ENCODE peak calls at places on chromosomes 13 and 19, in ten cellular contexts. One of them, this sample, is unnamed.

GRCh38 chr19:1856345-1856697 is 7.1 kb downstream of the KLF16 start:
- DNase-seq in tibial nerve: no peak
- DNase-seq in OCI-LY7: peak
- DNase-seq in pancreas: no peak
- DNase-seq in HFF-Myc: no peak
- DNase-seq in AG10803: no peak
- DNase-seq in cardiac fibroblast: no peak
- DNase-seq in thoracic aorta: no peak
- DNase-seq in Caco-2: no peak
- DNase-seq in osteoblast: no peak
- DNase-seq in this sample: no peak

GRCh38 chr19:3471954-3472655 is 8.2 kb downstream of the SMIM24 start:
- DNase-seq in tibial nerve: peak
- DNase-seq in OCI-LY7: peak
- DNase-seq in pancreas: peak
- DNase-seq in HFF-Myc: no peak
- DNase-seq in AG10803: no peak
- DNase-seq in cardiac fibroblast: peak
- DNase-seq in thoracic aorta: no peak
- DNase-seq in Caco-2: no peak
- DNase-seq in osteoblast: peak
- DNase-seq in this sample: peak

GRCh38 chr13:21949818-21950429 is 279.1 kb downstream of the FGF9 start:
- DNase-seq in tibial nerve: no peak
- DNase-seq in OCI-LY7: no peak
- DNase-seq in pancreas: no peak
- DNase-seq in HFF-Myc: no peak
- DNase-seq in AG10803: no peak
- DNase-seq in cardiac fibroblast: no peak
- DNase-seq in thoracic aorta: no peak
- DNase-seq in Caco-2: no peak
- DNase-seq in osteoblast: no peak
- DNase-seq in this sample: no peak

GRCh38 chr19:2050349-2050990 is 574 bp downstream of the MKNK2 start:
- DNase-seq in tibial nerve: no peak
- DNase-seq in OCI-LY7: no peak
- DNase-seq in pancreas: peak
- DNase-seq in HFF-Myc: no peak
- DNase-seq in AG10803: no peak
- DNase-seq in cardiac fibroblast: no peak
- DNase-seq in thoracic aorta: no peak
- DNase-seq in Caco-2: no peak
- DNase-seq in osteoblast: peak
- DNase-seq in this sample: no peak

GRCh38 chr13:71039440-71039839 is 827.6 kb downstream of the DACH1 start:
- DNase-seq in tibial nerve: no peak
- DNase-seq in OCI-LY7: no peak
- DNase-seq in pancreas: no peak
- DNase-seq in HFF-Myc: no peak
- DNase-seq in AG10803: no peak
- DNase-seq in cardiac fibroblast: no peak
- DNase-seq in thoracic aorta: no peak
- DNase-seq in Caco-2: no peak
- DNase-seq in osteoblast: no peak
- DNase-seq in this sample: no peak

GRCh38 chr13:100275746-100276145 is 186.9 kb downstream of the PCCA start:
- DNase-seq in tibial nerve: no peak
- DNase-seq in OCI-LY7: no peak
- DNase-seq in pancreas: no peak
- DNase-seq in HFF-Myc: no peak
- DNase-seq in AG10803: no peak
- DNase-seq in cardiac fibroblast: no peak
- DNase-seq in thoracic aorta: no peak
- DNase-seq in Caco-2: no peak
- DNase-seq in osteoblast: no peak
- DNase-seq in this sample: no peak

GRCh38 chr19:459724-460511 is 915 bp downstream of the SHC2 start:
- DNase-seq in tibial nerve: peak
- DNase-seq in OCI-LY7: no peak
- DNase-seq in pancreas: peak
- DNase-seq in HFF-Myc: no peak
- DNase-seq in AG10803: peak
- DNase-seq in cardiac fibroblast: peak
- DNase-seq in thoracic aorta: no peak
- DNase-seq in Caco-2: peak
- DNase-seq in osteoblast: peak
- DNase-seq in this sample: no peak

GRCh38 chr19:6490134-6490533 is 8.5 kb upstream of the DENND1C start:
- DNase-seq in tibial nerve: no peak
- DNase-seq in OCI-LY7: no peak
- DNase-seq in pancreas: no peak
- DNase-seq in HFF-Myc: no peak
- DNase-seq in AG10803: no peak
- DNase-seq in cardiac fibroblast: no peak
- DNase-seq in thoracic aorta: no peak
- DNase-seq in Caco-2: no peak
- DNase-seq in osteoblast: no peak
- DNase-seq in this sample: no peak

GRCh38 chr13:42685762-42686560 is 95.4 kb upstream of the FAM216B start:
- DNase-seq in tibial nerve: no peak
- DNase-seq in OCI-LY7: no peak
- DNase-seq in pancreas: no peak
- DNase-seq in HFF-Myc: no peak
- DNase-seq in AG10803: no peak
- DNase-seq in cardiac fibroblast: peak
- DNase-seq in thoracic aorta: no peak
- DNase-seq in Caco-2: no peak
- DNase-seq in osteoblast: no peak
- DNase-seq in this sample: no peak

GRCh38 chr19:3034845-3035541 is 5.9 kb upstream of the TLE2 start:
- DNase-seq in tibial nerve: peak
- DNase-seq in OCI-LY7: peak
- DNase-seq in pancreas: peak
- DNase-seq in HFF-Myc: peak
- DNase-seq in AG10803: peak
- DNase-seq in cardiac fibroblast: peak
- DNase-seq in thoracic aorta: no peak
- DNase-seq in Caco-2: peak
- DNase-seq in osteoblast: peak
- DNase-seq in this sample: peak

GRCh38 chr13:69565334-69565733 is 542.3 kb upstream of the ATXN8OS start:
- DNase-seq in tibial nerve: no peak
- DNase-seq in OCI-LY7: peak
- DNase-seq in pancreas: no peak
- DNase-seq in HFF-Myc: peak
- DNase-seq in AG10803: no peak
- DNase-seq in cardiac fibroblast: no peak
- DNase-seq in thoracic aorta: no peak
- DNase-seq in Caco-2: peak
- DNase-seq in osteoblast: no peak
- DNase-seq in this sample: peak

GRCh38 chr19:3623716-3624115 is 2.9 kb downstream of the CACTIN start:
- DNase-seq in tibial nerve: no peak
- DNase-seq in OCI-LY7: no peak
- DNase-seq in pancreas: peak
- DNase-seq in HFF-Myc: no peak
- DNase-seq in AG10803: no peak
- DNase-seq in cardiac fibroblast: no peak
- DNase-seq in thoracic aorta: no peak
- DNase-seq in Caco-2: no peak
- DNase-seq in osteoblast: no peak
- DNase-seq in this sample: no peak

GRCh38 chr19:29596885-29597525 is 9.1 kb upstream of the POP4 start:
- DNase-seq in tibial nerve: no peak
- DNase-seq in OCI-LY7: no peak
- DNase-seq in pancreas: no peak
- DNase-seq in HFF-Myc: no peak
- DNase-seq in AG10803: peak
- DNase-seq in cardiac fibroblast: peak
- DNase-seq in thoracic aorta: no peak
- DNase-seq in Caco-2: no peak
- DNase-seq in osteoblast: no peak
- DNase-seq in this sample: no peak

GRCh38 chr19:2271516-2272103 is 10.4 kb downstream of the PEAK3 start:
- DNase-seq in tibial nerve: no peak
- DNase-seq in OCI-LY7: no peak
- DNase-seq in pancreas: no peak
- DNase-seq in HFF-Myc: no peak
- DNase-seq in AG10803: peak
- DNase-seq in cardiac fibroblast: peak
- DNase-seq in thoracic aorta: no peak
- DNase-seq in Caco-2: no peak
- DNase-seq in osteoblast: peak
- DNase-seq in this sample: no peak

DNA sequence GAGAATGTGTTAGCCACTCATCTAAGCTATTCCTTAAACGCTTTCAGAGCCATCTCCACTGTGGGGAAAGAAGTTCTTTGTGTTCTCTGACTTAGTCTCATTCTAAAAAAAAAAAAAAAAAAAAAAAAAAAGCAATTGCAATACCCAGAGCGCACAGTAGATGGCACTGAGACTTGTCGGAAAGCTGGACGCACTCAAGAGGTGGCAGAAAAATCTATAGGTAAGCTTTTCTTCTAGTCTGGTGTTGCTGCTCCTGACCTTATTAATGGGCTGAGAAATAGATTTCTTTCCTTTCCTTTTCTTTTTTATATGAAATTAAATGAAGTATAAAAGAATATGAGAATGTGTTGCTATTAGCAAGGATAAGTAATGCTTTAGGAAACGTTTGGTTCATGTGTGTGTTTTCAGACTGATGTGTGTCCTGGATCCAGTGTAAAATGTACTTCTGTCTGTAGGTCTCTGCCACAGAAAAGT is 4.7 kb upstream of the GJB2 start:
- DNase-seq in tibial nerve: no peak
- DNase-seq in OCI-LY7: peak
- DNase-seq in pancreas: no peak
- DNase-seq in HFF-Myc: peak
- DNase-seq in AG10803: peak
- DNase-seq in cardiac fibroblast: peak
- DNase-seq in thoracic aorta: no peak
- DNase-seq in Caco-2: no peak
- DNase-seq in osteoblast: peak
- DNase-seq in this sample: peak
- TF ChIP-seq CTCF in tibial nerve: peak
- TF ChIP-seq CTCF in OCI-LY7: peak
- TF ChIP-seq CTCF in pancreas: peak
- TF ChIP-seq CTCF in HFF-Myc: peak
- TF ChIP-seq CTCF in AG10803: peak
- TF ChIP-seq CTCF in cardiac fibroblast: peak
- TF ChIP-seq CTCF in thoracic aorta: peak
- TF ChIP-seq CTCF in Caco-2: peak
- TF ChIP-seq CTCF in osteoblast: peak
- TF ChIP-seq CTCF in this sample: peak

GRCh38 chr19:46494115-46494935 is 1.3 kb downstream of the PNMA8B start:
- DNase-seq in tibial nerve: no peak
- DNase-seq in OCI-LY7: no peak
- DNase-seq in pancreas: no peak
- DNase-seq in HFF-Myc: no peak
- DNase-seq in AG10803: no peak
- DNase-seq in cardiac fibroblast: no peak
- DNase-seq in thoracic aorta: no peak
- DNase-seq in Caco-2: no peak
- DNase-seq in osteoblast: peak
- DNase-seq in this sample: no peak
- H3K4me3 ChIP-seq in tibial nerve: peak
- H3K4me3 ChIP-seq in OCI-LY7: peak
- H3K4me3 ChIP-seq in pancreas: no peak
- H3K4me3 ChIP-seq in HFF-Myc: no peak
- H3K4me3 ChIP-seq in AG10803: no peak
- H3K4me3 ChIP-seq in cardiac fibroblast: no peak
- H3K4me3 ChIP-seq in thoracic aorta: peak
- H3K4me3 ChIP-seq in Caco-2: no peak
- H3K4me3 ChIP-seq in osteoblast: no peak
- H3K4me3 ChIP-seq in this sample: no peak

DNA sequence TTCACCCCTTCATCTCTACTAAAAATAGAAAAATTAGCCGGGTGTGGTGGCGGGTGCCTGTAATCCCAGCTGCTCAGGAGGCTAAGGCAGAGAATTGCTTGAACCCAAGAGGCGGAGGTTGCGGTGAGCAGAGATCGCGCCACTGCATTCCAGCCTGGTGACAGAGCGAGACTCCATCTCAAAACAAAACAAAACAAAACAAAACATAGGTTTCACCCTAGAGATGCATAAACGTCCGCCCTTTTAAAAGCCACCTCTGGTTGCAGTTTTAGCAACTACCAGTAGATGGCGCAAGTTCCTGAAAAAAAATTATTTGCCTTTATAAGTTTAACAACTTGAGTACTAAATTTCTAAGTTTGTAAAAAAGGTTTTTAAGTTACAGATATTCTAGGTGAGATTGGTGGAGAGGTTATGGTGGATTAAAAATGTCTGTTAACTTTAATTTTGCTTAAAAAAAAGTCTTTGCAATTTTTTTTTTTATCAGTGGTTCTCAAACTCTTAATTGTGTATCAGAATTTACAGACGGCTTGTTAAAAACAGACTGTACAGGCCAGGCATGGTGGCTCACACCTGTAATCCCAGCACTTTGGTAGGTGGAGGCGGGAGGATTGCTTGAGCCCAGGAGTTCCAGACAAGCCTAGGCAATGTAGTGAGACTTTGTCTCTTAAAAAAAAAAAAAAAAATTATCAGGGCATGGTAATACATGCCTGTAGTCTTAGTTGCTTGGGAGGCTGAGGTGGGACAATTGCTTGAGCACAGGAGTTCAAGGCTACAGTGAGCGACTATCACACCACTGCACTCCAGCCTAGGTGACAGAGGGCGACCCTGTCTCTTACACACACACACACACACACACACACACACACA is 42.1 kb downstream of the NAA16 start:
- DNase-seq in tibial nerve: peak
- DNase-seq in OCI-LY7: peak
- DNase-seq in pancreas: no peak
- DNase-seq in HFF-Myc: no peak
- DNase-seq in AG10803: peak
- DNase-seq in cardiac fibroblast: peak
- DNase-seq in thoracic aorta: no peak
- DNase-seq in Caco-2: no peak
- DNase-seq in osteoblast: no peak
- DNase-seq in this sample: peak
- TF ChIP-seq CTCF in tibial nerve: peak
- TF ChIP-seq CTCF in OCI-LY7: peak
- TF ChIP-seq CTCF in pancreas: peak
- TF ChIP-seq CTCF in HFF-Myc: peak
- TF ChIP-seq CTCF in AG10803: peak
- TF ChIP-seq CTCF in cardiac fibroblast: peak
- TF ChIP-seq CTCF in thoracic aorta: peak
- TF ChIP-seq CTCF in Caco-2: peak
- TF ChIP-seq CTCF in osteoblast: peak
- TF ChIP-seq CTCF in this sample: peak

DNA sequence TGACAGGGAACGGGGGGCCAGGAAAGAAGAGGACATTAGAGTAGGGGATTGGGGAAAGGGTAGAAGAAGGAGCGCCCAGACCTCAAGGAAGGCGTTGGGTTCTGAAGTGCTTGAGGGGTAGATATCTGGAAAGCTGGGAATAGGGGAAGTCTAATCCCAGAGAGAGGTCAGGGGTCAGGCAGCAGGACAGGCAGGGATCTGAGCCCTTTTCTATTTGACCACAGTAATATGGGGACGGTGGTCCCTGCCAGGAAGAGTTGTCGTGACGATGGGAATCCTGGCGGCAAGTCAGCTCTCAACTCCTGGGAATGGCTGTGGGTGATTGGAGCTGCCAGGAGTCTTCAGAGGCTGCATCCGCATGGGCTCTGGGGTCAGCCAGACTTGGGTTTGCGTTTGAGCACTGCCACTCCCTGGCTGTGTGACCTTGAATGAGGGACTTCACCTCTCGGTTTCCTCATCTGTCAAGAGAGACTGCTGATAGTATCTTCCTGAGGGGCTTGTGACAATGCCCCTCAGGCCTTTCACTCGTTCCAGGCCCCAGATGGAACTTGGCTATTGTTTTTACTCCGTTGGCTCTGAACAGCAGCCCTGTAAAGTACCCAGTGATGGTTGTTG is 1.3 kb downstream of the AP2A1 start:
- DNase-seq in tibial nerve: no peak
- DNase-seq in OCI-LY7: no peak
- DNase-seq in pancreas: no peak
- DNase-seq in HFF-Myc: no peak
- DNase-seq in AG10803: no peak
- DNase-seq in cardiac fibroblast: no peak
- DNase-seq in thoracic aorta: no peak
- DNase-seq in Caco-2: no peak
- DNase-seq in osteoblast: no peak
- DNase-seq in this sample: no peak
- H3K4me3 ChIP-seq in tibial nerve: peak
- H3K4me3 ChIP-seq in OCI-LY7: peak
- H3K4me3 ChIP-seq in pancreas: peak
- H3K4me3 ChIP-seq in HFF-Myc: peak
- H3K4me3 ChIP-seq in AG10803: peak
- H3K4me3 ChIP-seq in cardiac fibroblast: peak
- H3K4me3 ChIP-seq in thoracic aorta: peak
- H3K4me3 ChIP-seq in Caco-2: peak
- H3K4me3 ChIP-seq in osteoblast: peak
- H3K4me3 ChIP-seq in this sample: peak